ENCODE peak calls at places on chromosomes 12 and 14, in eight cellular contexts. A is mammary epithelial cell, J is HCT116, K is GM12865, P is GM23248, W is NCI-H1092, S is transverse colon, L is nephron progenitor cell. I is an unnamed sample.

GRCh38 chr12:131530041-131530332 is 180.9 kb upstream of the SFSWAP start:
- DNase-seq in A (no peak), J (no peak), K (no peak), P (no peak), W (no peak), S (no peak), L (no peak), I (no peak)

GRCh38 chr12:45231515-45232145 is 15.7 kb downstream of the ANO6 start:
- DNase-seq in A (peak), J (no peak), K (no peak), P (peak), W (peak), S (no peak), L (no peak), I (no peak)

GRCh38 chr12:116598341-116599284 is 39.4 kb downstream of the MAP1LC3B2 start:
- DNase-seq in A (no peak), J (no peak), K (no peak), P (peak), W (no peak), S (no peak), L (no peak), I (peak)

GRCh38 chr14:30875788-30876053 is 1.4 kb downstream of the COCH start:
- DNase-seq in A (no peak), J (no peak), K (no peak), P (no peak), W (no peak), S (no peak), L (no peak), I (no peak)

GRCh38 chr14:51419685-51420084 is 179.6 kb downstream of the TMX1 start:
- DNase-seq in A (no peak), J (no peak), K (peak), P (no peak), W (no peak), S (no peak), L (no peak), I (no peak)

GRCh38 chr14:20684662-20685456 is 499 bp downstream of the RNASE4 start:
- DNase-seq in A (peak), J (peak), K (no peak), P (peak), W (no peak), S (peak), L (peak), I (peak)

GRCh38 chr12:85821759-85822158 is 14.4 kb downstream of the RASSF9 start:
- DNase-seq in A (no peak), J (no peak), K (no peak), P (no peak), W (no peak), S (no peak), L (no peak), I (no peak)

GRCh38 chr12:20601668-20602280 is 93.4 kb upstream of the SLCO1C1 start:
- DNase-seq in A (no peak), J (peak), K (peak), P (peak), W (peak), S (no peak), L (no peak), I (no peak)

GRCh38 chr14:23483216-23483854 is 13.8 kb downstream of the NGDN start:
- DNase-seq in A (no peak), J (no peak), K (peak), P (peak), W (peak), S (no peak), L (peak), I (no peak)

GRCh38 chr12:131796754-131797587 is 31.2 kb upstream of the MMP17 start:
- DNase-seq in A (no peak), J (no peak), K (no peak), P (no peak), W (no peak), S (no peak), L (no peak), I (no peak)

GRCh38 chr12:3328081-3328480 is 162.9 kb upstream of the PRMT8 start:
- DNase-seq in A (no peak), J (no peak), K (no peak), P (no peak), W (no peak), S (no peak), L (no peak), I (no peak)

GRCh38 chr12:10167588-10167987 is 4.3 kb downstream of the OLR1 start:
- DNase-seq in A (no peak), J (no peak), K (no peak), P (no peak), W (no peak), S (no peak), L (no peak), I (no peak)

GRCh38 chr14:68669644-68670343 is 123.1 kb downstream of the ZFP36L1 start:
- DNase-seq in A (no peak), J (no peak), K (no peak), P (peak), W (no peak), S (no peak), L (no peak), I (no peak)

I was measured in thyroid gland.